ENCODE peak calls at places on chromosomes 3 and 15, in eight cellular contexts. U, H, P, M, R, L, V and T are unnamed samples.

GRCh38 chr3:42067324-42067723 is 23.8 kb upstream of the TRAK1 start:
- DNase-seq in U (no peak), H (no peak), P (peak; percentile 26), M (no peak), R (peak; percentile 70), L (no peak), V (no peak), T (no peak)

GRCh38 chr3:61986473-61986872 is 386.9 kb downstream of the FEZF2 start:
- DNase-seq in U (no peak), H (no peak), P (no peak), M (no peak), R (no peak), L (no peak), V (no peak), T (no peak)

GRCh38 chr3:13348671-13349396 is 71.3 kb downstream of the NUP210 start:
- DNase-seq in U (no peak), H (no peak), P (no peak), M (no peak), R (no peak), L (no peak), V (no peak), T (no peak)

GRCh38 chr15:67094001-67094826 is 28.8 kb downstream of the SMAD3 start:
- DNase-seq in U (no peak), H (no peak), P (no peak), M (no peak), R (no peak), L (no peak), V (no peak), T (no peak)

GRCh38 chr3:153350420-153350819 is 188.4 kb downstream of the RAP2B start:
- DNase-seq in U (no peak), H (no peak), P (no peak), M (no peak), R (no peak), L (no peak), V (no peak), T (no peak)

GRCh38 chr3:163490119-163490518 is 1588.2 kb downstream of the SI start:
- DNase-seq in U (peak; percentile 36), H (no peak), P (peak; percentile 38), M (peak; percentile 54), R (no peak), L (no peak), V (peak; percentile 74), T (peak; percentile 59)

GRCh38 chr3:128188958-128189357 is 35.7 kb downstream of the EEFSEC start:
- DNase-seq in U (no peak), H (no peak), P (no peak), M (no peak), R (no peak), L (no peak), V (no peak), T (no peak)

GRCh38 chr3:123300572-123300971 is 98.8 kb downstream of the SEC22A start:
- DNase-seq in U (no peak), H (no peak), P (no peak), M (no peak), R (no peak), L (no peak), V (no peak), T (no peak)

GRCh38 chr3:87390318-87390717 is 113.9 kb upstream of the POU1F1 start:
- DNase-seq in U (no peak), H (no peak), P (no peak), M (no peak), R (no peak), L (no peak), V (no peak), T (no peak)

GRCh38 chr15:74618841-74619596 is 3.4 kb downstream of the CLK3 start:
- DNase-seq in U (no peak), H (no peak), P (peak; percentile 34), M (no peak), R (no peak), L (no peak), V (no peak), T (no peak)

GRCh38 chr3:177905895-177906511 is 630.2 kb upstream of the KCNMB2 start:
- DNase-seq in U (no peak), H (no peak), P (no peak), M (no peak), R (no peak), L (no peak), V (no peak), T (no peak)

GRCh38 chr15:84725001-84725491 is 9.1 kb upstream of the SEC11A start:
- DNase-seq in U (no peak), H (no peak), P (no peak), M (no peak), R (peak; percentile 14), L (no peak), V (no peak), T (no peak)

GRCh38 chr3:188469228-188469885 is 315.4 kb downstream of the LPP start:
- DNase-seq in U (no peak), H (no peak), P (no peak), M (no peak), R (no peak), L (no peak), V (no peak), T (no peak)

GRCh38 chr3:126527455-126528211 is 3.7 kb downstream of the CHST13 start:
- DNase-seq in U (no peak), H (no peak), P (peak; percentile 44), M (no peak), R (no peak), L (peak; percentile 36), V (no peak), T (no peak)

GRCh38 chr15:25486051-25486450 is 47.2 kb upstream of the UBE3A start:
- DNase-seq in U (no peak), H (no peak), P (no peak), M (no peak), R (no peak), L (no peak), V (no peak), T (no peak)

GRCh38 chr3:84967767-84968581 is 9.2 kb downstream of the CADM2 start:
- DNase-seq in U (no peak), H (no peak), P (no peak), M (no peak), R (no peak), L (no peak), V (no peak), T (no peak)

GRCh38 chr15:74957301-74958035 is 896 bp upstream of the RPP25 start:
- DNase-seq in U (peak; percentile 33), H (no peak), P (peak; percentile 76), M (no peak), R (no peak), L (peak; percentile 79), V (peak; percentile 35), T (no peak)

GRCh38 chr15:51536965-51537574 is 85.5 kb downstream of the DMXL2 start:
- DNase-seq in U (no peak), H (no peak), P (no peak), M (no peak), R (peak; percentile 4), L (no peak), V (peak; percentile 2), T (no peak)

GRCh38 chr3:9246196-9246595 is 3.2 kb downstream of the SRGAP3 start:
- DNase-seq in U (no peak), H (no peak), P (no peak), M (no peak), R (no peak), L (no peak), V (no peak), T (no peak)

GRCh38 chr3:133606342-133606741 is 32.9 kb downstream of the CDV3 start:
- DNase-seq in U (no peak), H (no peak), P (no peak), M (no peak), R (no peak), L (no peak), V (no peak), T (no peak)